ENCODE peak calls at places on chromosomes 12 and 14, in ten cellular contexts. T is pancreas; A is fibroblast of lung; O is tibial nerve; Z is CD8-positive, alpha-beta T cell; K is adrenal gland; M is IMR-90; X is GM06990; S is left lung; Y is bronchial epithelial cell. L is an unnamed sample.

GRCh38 chr12:130933269-130933995 is 20.3 kb upstream of the ADGRD1 start:
- DNase-seq in X (no peak), T (no peak), Z (no peak), A (no peak), S (peak; percentile 89), O (no peak), Y (no peak), M (no peak), K (no peak), L (no peak)

GRCh38 chr14:99028521-99028920 is 243.5 kb downstream of the BCL11B start:
- DNase-seq in Y (no peak), M (no peak), T (no peak), X (no peak), S (no peak), Z (no peak), K (no peak), O (no peak), A (no peak), L (no peak)

GRCh38 chr12:10364839-10365681 is 24.8 kb downstream of the KLRK1 start:
- DNase-seq in K (peak; percentile 86), Y (peak; percentile 77), Z (no peak), O (no peak), T (peak; percentile 66), X (peak; percentile 31), A (peak; percentile 91), S (no peak), M (peak; percentile 84), L (peak; percentile 83)

GRCh38 chr12:46219892-46220655 is 48.8 kb downstream of the SLC38A1 start:
- DNase-seq in Z (peak; percentile 59), O (no peak), T (no peak), K (no peak), S (no peak), X (no peak), Y (peak; percentile 92), A (peak; percentile 48), M (peak; percentile 86), L (no peak)

GRCh38 chr14:44379292-44379977 is 127.6 kb downstream of the FSCB start:
- DNase-seq in T (no peak), S (peak; percentile 2), X (no peak), A (no peak), K (no peak), O (no peak), Y (no peak), M (no peak), Z (no peak), L (no peak)

GRCh38 chr12:108565976-108566375 is 3.6 kb downstream of the ISCU start:
- DNase-seq in S (peak; percentile 89), O (no peak), Z (peak; percentile 53), X (peak; percentile 57), Y (peak; percentile 92), K (peak; percentile 96), M (peak; percentile 73), T (peak; percentile 81), A (peak; percentile 72), L (peak; percentile 44)

GRCh38 chr12:74538491-74539258 is 1.0 kb downstream of the ATXN7L3B start:
- DNase-seq in Y (no peak), S (no peak), X (no peak), K (no peak), T (peak; percentile 4), O (no peak), A (peak; percentile 14), M (no peak), Z (peak; percentile 21), L (no peak)

GRCh38 chr12:1881936-1882335 is 36.5 kb downstream of the CACNA2D4 start:
- DNase-seq in O (no peak), M (no peak), X (no peak), S (no peak), T (no peak), Z (no peak), Y (no peak), A (no peak), K (no peak), L (no peak)

DNA sequence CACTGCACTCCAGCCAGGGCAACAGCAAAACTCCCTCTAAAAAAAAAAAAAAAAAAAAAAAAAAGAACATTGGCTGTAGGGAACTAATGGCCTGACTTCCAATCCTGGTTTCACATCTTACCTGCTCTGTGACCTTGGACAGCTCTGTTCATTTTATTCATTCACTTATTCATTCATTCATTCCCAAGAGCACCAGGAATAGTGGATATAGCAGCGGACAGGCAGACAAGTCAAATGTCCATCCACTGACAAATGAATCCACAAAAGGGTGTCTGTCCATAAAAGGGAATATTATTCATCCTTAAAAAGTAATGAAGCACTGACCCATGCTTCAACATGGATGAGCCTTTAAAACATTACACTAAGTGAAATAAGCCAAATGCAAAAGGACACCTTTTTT is 27.6 kb upstream of the C12orf76 start:
- DNase-seq in S (no peak), K (no peak), A (no peak), O (no peak), T (no peak), M (no peak), X (no peak), Y (no peak), Z (no peak), L (no peak)
- TF ChIP-seq CTCF in S (no peak), K (no peak), A (no peak), O (no peak), T (no peak), M (no peak), X (no peak), Y (no peak), Z (no peak), L (no peak)

GRCh38 chr14:91163316-91163715 is 49.4 kb downstream of the DGLUCY start:
- DNase-seq in S (no peak), A (no peak), Z (no peak), K (no peak), O (no peak), X (no peak), M (no peak), Y (no peak), T (peak; percentile 51), L (no peak)

GRCh38 chr14:91155626-91156089 is 41.8 kb downstream of the DGLUCY start:
- DNase-seq in M (no peak), Z (no peak), Y (no peak), O (no peak), K (no peak), A (no peak), X (no peak), S (no peak), T (no peak), L (no peak)

GRCh38 chr14:91158091-91158790 is 44.4 kb downstream of the DGLUCY start:
- DNase-seq in Y (peak; percentile 56), K (no peak), T (peak; percentile 63), Z (no peak), S (no peak), X (no peak), M (no peak), O (no peak), A (no peak), L (no peak)

GRCh38 chr14:91159906-91160305 is 46.0 kb downstream of the DGLUCY start:
- DNase-seq in M (no peak), O (no peak), X (no peak), Z (no peak), T (no peak), K (no peak), A (no peak), S (no peak), Y (no peak), L (no peak)

GRCh38 chr14:91159182-91159581 is 45.3 kb downstream of the DGLUCY start:
- DNase-seq in M (no peak), O (no peak), Z (no peak), Y (no peak), T (no peak), A (no peak), K (no peak), X (no peak), S (no peak), L (no peak)
- H3K36me3 ChIP-seq in M (peaks cover 14% of the 10 kb centered on the region), O (peaks cover 18% of the 10 kb centered on the region), Z (peaks cover 39% of the 10 kb centered on the region), Y (peaks cover 7% of the 10 kb centered on the region), T (peaks cover 17% of the 10 kb centered on the region), A (peaks cover 14% of the 10 kb centered on the region), K (peaks cover 53% of the 10 kb centered on the region), X (peaks cover 35% of the 10 kb centered on the region), S (peaks cover 9% of the 10 kb centered on the region), L (no peaks in the 10 kb centered on the region)

DNA sequence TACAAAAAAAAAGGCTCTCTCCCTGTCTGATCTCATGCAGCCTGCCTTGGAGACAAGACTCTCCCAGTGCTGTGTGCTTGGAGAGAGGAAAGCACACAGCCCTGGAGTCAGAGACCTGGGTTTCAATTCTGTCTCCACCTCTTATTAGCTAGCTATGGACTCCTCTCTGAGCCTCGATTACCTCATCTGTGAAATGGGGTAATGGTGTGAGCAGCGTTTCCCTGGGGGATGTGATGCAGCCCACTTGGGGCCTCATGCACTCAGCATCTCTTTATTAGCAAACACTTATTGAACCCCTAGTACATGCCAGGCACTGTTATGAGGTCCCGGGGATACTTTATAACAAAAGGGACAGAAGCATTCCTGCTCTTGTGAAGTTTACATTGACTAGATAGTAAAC is 12.5 kb downstream of the SDS start:
- DNase-seq in S (no peak), O (no peak), T (no peak), M (no peak), X (no peak), Z (no peak), A (no peak), K (no peak), Y (no peak), L (no peak)
- TF ChIP-seq CTCF in S (no peak), O (no peak), T (no peak), M (no peak), X (no peak), Z (no peak), A (no peak), K (no peak), Y (no peak), L (no peak)

GRCh38 chr12:111445311-111446043 is 39.8 kb downstream of the SH2B3 start:
- DNase-seq in Y (no peak), Z (no peak), X (no peak), O (no peak), K (no peak), A (no peak), M (no peak), S (no peak), T (peak; percentile 26), L (peak; percentile 17)

GRCh38 chr12:111443086-111443485 is 37.4 kb downstream of the SH2B3 start:
- DNase-seq in Z (no peak), M (no peak), K (peak; percentile 45), Y (no peak), O (no peak), X (no peak), A (no peak), S (no peak), T (no peak), L (no peak)

GRCh38 chr12:111443586-111443985 is 37.9 kb downstream of the SH2B3 start:
- DNase-seq in Z (no peak), X (no peak), Y (peak; percentile 82), A (no peak), K (peak; percentile 53), O (no peak), M (peak; percentile 80), S (no peak), T (peak; percentile 68), L (no peak)

GRCh38 chr12:111444706-111445310 is 39.1 kb downstream of the SH2B3 start:
- DNase-seq in Y (no peak), A (no peak), T (peak; percentile 36), O (no peak), S (peak; percentile 87), X (peak; percentile 87), Z (peak; percentile 59), K (peak; percentile 85), M (no peak), L (peak; percentile 35)

DNA sequence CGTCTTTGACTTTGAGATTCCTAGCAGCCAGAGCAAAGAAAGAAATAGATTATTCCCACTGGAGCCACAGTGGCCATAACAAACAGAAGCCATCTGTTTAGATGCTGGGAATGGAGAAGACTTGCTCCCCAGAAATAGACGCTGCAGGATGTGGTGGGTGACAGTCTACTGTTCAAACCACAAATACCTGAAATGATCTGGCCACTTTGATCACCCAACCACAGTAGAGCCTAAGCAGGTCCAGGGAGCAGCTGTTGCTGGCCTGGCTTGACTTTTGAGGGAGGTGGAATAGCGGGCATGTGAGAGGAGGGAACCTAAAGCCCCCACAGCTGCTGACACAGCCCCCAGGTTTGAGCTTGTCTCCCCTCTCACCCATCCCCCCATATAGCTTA is 38.6 kb downstream of the SH2B3 start:
- DNase-seq in K (no peak), Z (no peak), X (no peak), Y (no peak), T (no peak), S (no peak), A (no peak), M (no peak), O (no peak), L (no peak)
- H3K36me3 ChIP-seq in K (peaks cover 39% of the 10 kb centered on the region), Z (peaks cover 15% of the 10 kb centered on the region), X (peaks cover 41% of the 10 kb centered on the region), Y (peaks cover 7% of the 10 kb centered on the region), T (no peaks in the 10 kb centered on the region), S (no peaks in the 10 kb centered on the region), A (peaks cover 28% of the 10 kb centered on the region), M (peaks cover 61% of the 10 kb centered on the region), O (no peaks in the 10 kb centered on the region), L (no peaks in the 10 kb centered on the region)